ENCODE peak calls at places on chromosomes 1 and 21, in five cellular contexts. One of them, this sample, is unnamed.

GRCh38 chr21:44761747-44762208 is 39.8 kb downstream of the UBE2G2 start:
- DNase-seq in CD8-positive, alpha-beta T cell: no peak
- DNase-seq in left ventricle myocardium inferior: no peak
- DNase-seq in heart right ventricle: no peak
- DNase-seq in lower leg skin: no peak
- DNase-seq in this sample: no peak

GRCh38 chr1:145702052-145702451 is 5.1 kb downstream of the PDZK1 start:
- DNase-seq in CD8-positive, alpha-beta T cell: no peak
- DNase-seq in left ventricle myocardium inferior: no peak
- DNase-seq in heart right ventricle: no peak
- DNase-seq in lower leg skin: peak; percentile 18
- DNase-seq in this sample: no peak

GRCh38 chr21:36630485-36631206 is 68.3 kb upstream of the SIM2 start:
- DNase-seq in CD8-positive, alpha-beta T cell: peak; percentile 74
- DNase-seq in left ventricle myocardium inferior: peak; percentile 26
- DNase-seq in heart right ventricle: peak; percentile 41
- DNase-seq in lower leg skin: no peak
- DNase-seq in this sample: peak; percentile 75

GRCh38 chr1:167273027-167273800 is 52.5 kb downstream of the POU2F1 start:
- DNase-seq in CD8-positive, alpha-beta T cell: no peak
- DNase-seq in left ventricle myocardium inferior: no peak
- DNase-seq in heart right ventricle: peak; percentile 8
- DNase-seq in lower leg skin: no peak
- DNase-seq in this sample: no peak

GRCh38 chr1:205016075-205016474 is 26.9 kb upstream of the CNTN2 start:
- DNase-seq in CD8-positive, alpha-beta T cell: no peak
- DNase-seq in left ventricle myocardium inferior: no peak
- DNase-seq in heart right ventricle: no peak
- DNase-seq in lower leg skin: no peak
- DNase-seq in this sample: no peak

GRCh38 chr1:113675299-113675698 is 84.0 kb downstream of the PHTF1 start:
- DNase-seq in CD8-positive, alpha-beta T cell: no peak
- DNase-seq in left ventricle myocardium inferior: no peak
- DNase-seq in heart right ventricle: no peak
- DNase-seq in lower leg skin: no peak
- DNase-seq in this sample: no peak

GRCh38 chr1:200901350-200901749 is 6.7 kb downstream of the INAVA start:
- DNase-seq in CD8-positive, alpha-beta T cell: no peak
- DNase-seq in left ventricle myocardium inferior: no peak
- DNase-seq in heart right ventricle: no peak
- DNase-seq in lower leg skin: no peak
- DNase-seq in this sample: no peak

GRCh38 chr1:2525896-2526823 is at the start of gene PANK4:
- DNase-seq in CD8-positive, alpha-beta T cell: peak; percentile 92
- DNase-seq in left ventricle myocardium inferior: peak; percentile 93
- DNase-seq in heart right ventricle: peak; percentile 93
- DNase-seq in lower leg skin: peak; percentile 98
- DNase-seq in this sample: peak; percentile 80

GRCh38 chr1:156929596-156930238 is 9.3 kb downstream of the LRRC71 start:
- DNase-seq in CD8-positive, alpha-beta T cell: no peak
- DNase-seq in left ventricle myocardium inferior: no peak
- DNase-seq in heart right ventricle: no peak
- DNase-seq in lower leg skin: no peak
- DNase-seq in this sample: no peak

GRCh38 chr1:79848316-79848715 is 841.8 kb upstream of the ADGRL4 start:
- DNase-seq in CD8-positive, alpha-beta T cell: no peak
- DNase-seq in left ventricle myocardium inferior: no peak
- DNase-seq in heart right ventricle: no peak
- DNase-seq in lower leg skin: no peak
- DNase-seq in this sample: no peak

GRCh38 chr1:79847715-79848114 is 841.2 kb upstream of the ADGRL4 start:
- DNase-seq in CD8-positive, alpha-beta T cell: no peak
- DNase-seq in left ventricle myocardium inferior: peak; percentile 15
- DNase-seq in heart right ventricle: no peak
- DNase-seq in lower leg skin: no peak
- DNase-seq in this sample: peak; percentile 16

GRCh38 chr1:79849388-79849787 is 842.9 kb upstream of the ADGRL4 start:
- DNase-seq in CD8-positive, alpha-beta T cell: no peak
- DNase-seq in left ventricle myocardium inferior: no peak
- DNase-seq in heart right ventricle: no peak
- DNase-seq in lower leg skin: no peak
- DNase-seq in this sample: no peak

DNA sequence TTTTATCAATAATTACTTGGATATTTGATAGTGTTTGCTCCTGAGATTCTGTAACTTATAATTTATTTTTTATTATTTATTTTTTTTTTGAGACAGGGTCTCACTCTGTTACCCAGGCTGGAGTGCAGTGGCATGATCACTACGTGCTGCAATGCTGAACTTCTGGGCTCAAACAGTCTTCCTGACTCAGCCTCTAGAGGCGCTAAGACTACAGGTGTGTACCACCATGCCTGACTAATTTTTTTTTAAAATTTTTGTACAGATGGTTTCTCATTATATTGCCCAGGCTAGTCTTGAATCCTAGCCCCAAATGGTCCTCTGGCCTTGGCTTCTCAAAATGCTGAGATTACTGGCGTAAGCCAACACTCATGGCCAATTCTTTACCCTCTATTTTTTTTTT is 845.5 kb upstream of the ADGRL4 start:
- DNase-seq in CD8-positive, alpha-beta T cell: no peak
- DNase-seq in left ventricle myocardium inferior: no peak
- DNase-seq in heart right ventricle: no peak
- DNase-seq in lower leg skin: no peak
- DNase-seq in this sample: no peak
- TF ChIP-seq CTCF in CD8-positive, alpha-beta T cell: no peak
- TF ChIP-seq CTCF in left ventricle myocardium inferior: no peak
- TF ChIP-seq CTCF in heart right ventricle: no peak
- TF ChIP-seq CTCF in lower leg skin: no peak
- TF ChIP-seq CTCF in this sample: peak; percentile 53

GRCh38 chr1:159090566-159091546 is 14.3 kb upstream of the AIM2 start:
- DNase-seq in CD8-positive, alpha-beta T cell: no peak
- DNase-seq in left ventricle myocardium inferior: no peak
- DNase-seq in heart right ventricle: no peak
- DNase-seq in lower leg skin: no peak
- DNase-seq in this sample: no peak

GRCh38 chr1:159089184-159089791 is 12.7 kb upstream of the AIM2 start:
- DNase-seq in CD8-positive, alpha-beta T cell: no peak
- DNase-seq in left ventricle myocardium inferior: no peak
- DNase-seq in heart right ventricle: no peak
- DNase-seq in lower leg skin: no peak
- DNase-seq in this sample: no peak

GRCh38 chr1:159088566-159089183 is 12.1 kb upstream of the AIM2 start:
- DNase-seq in CD8-positive, alpha-beta T cell: no peak
- DNase-seq in left ventricle myocardium inferior: no peak
- DNase-seq in heart right ventricle: no peak
- DNase-seq in lower leg skin: no peak
- DNase-seq in this sample: no peak

GRCh38 chr1:159084867-159085266 is 8.3 kb upstream of the AIM2 start:
- DNase-seq in CD8-positive, alpha-beta T cell: no peak
- DNase-seq in left ventricle myocardium inferior: no peak
- DNase-seq in heart right ventricle: no peak
- DNase-seq in lower leg skin: no peak
- DNase-seq in this sample: no peak

DNA sequence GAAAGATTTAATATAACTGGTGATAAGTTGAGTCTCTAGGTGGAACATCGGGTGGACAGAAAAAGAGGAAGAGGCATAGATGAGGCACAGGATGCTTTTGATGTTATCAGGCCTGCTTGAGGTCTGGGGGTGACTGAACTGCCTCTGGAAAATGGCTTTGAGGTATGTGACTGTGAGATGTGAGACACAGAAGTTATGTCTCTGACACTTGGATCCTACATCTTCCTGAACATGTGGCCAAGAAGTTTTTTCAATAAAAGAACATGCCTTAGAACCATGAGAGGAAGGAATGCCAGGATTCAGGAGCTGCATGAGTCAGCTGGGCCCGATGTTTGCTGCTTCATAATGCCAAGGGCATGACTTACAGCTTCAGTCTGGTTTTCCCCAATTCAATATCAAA is 11.5 kb upstream of the AIM2 start:
- DNase-seq in CD8-positive, alpha-beta T cell: no peak
- DNase-seq in left ventricle myocardium inferior: no peak
- DNase-seq in heart right ventricle: no peak
- DNase-seq in lower leg skin: no peak
- DNase-seq in this sample: no peak
- TF ChIP-seq CTCF in CD8-positive, alpha-beta T cell: no peak
- TF ChIP-seq CTCF in left ventricle myocardium inferior: no peak
- TF ChIP-seq CTCF in heart right ventricle: no peak
- TF ChIP-seq CTCF in lower leg skin: no peak
- TF ChIP-seq CTCF in this sample: no peak

GRCh38 chr1:62621907-62622306 is 24.6 kb downstream of the ANGPTL3 start:
- DNase-seq in CD8-positive, alpha-beta T cell: no peak
- DNase-seq in left ventricle myocardium inferior: no peak
- DNase-seq in heart right ventricle: no peak
- DNase-seq in lower leg skin: no peak
- DNase-seq in this sample: no peak
- TF ChIP-seq CTCF in CD8-positive, alpha-beta T cell: no peak
- TF ChIP-seq CTCF in left ventricle myocardium inferior: no peak
- TF ChIP-seq CTCF in heart right ventricle: no peak
- TF ChIP-seq CTCF in lower leg skin: no peak
- TF ChIP-seq CTCF in this sample: no peak

GRCh38 chr1:197066719-197067456 is at the start of gene F13B:
- DNase-seq in CD8-positive, alpha-beta T cell: no peak
- DNase-seq in left ventricle myocardium inferior: no peak
- DNase-seq in heart right ventricle: no peak
- DNase-seq in lower leg skin: no peak
- DNase-seq in this sample: no peak
- TF ChIP-seq CTCF in CD8-positive, alpha-beta T cell: no peak
- TF ChIP-seq CTCF in left ventricle myocardium inferior: no peak
- TF ChIP-seq CTCF in heart right ventricle: no peak
- TF ChIP-seq CTCF in lower leg skin: no peak
- TF ChIP-seq CTCF in this sample: no peak

This sample was measured in neural crest cell.